ENCODE peak calls at places on chromosome X, in ten cellular contexts. Q is BE2C, F is bronchial epithelial cell, S is dorsolateral prefrontal cortex, R is tibial nerve, L is heart right ventricle, P is fibroblast of lung, A is A549, T is fibroblast of villous mesenchyme, Y is BJ. O is an unnamed sample.

GRCh38 chrX:87873347-87873941 is 355.8 kb downstream of the KLHL4 start:
- DNase-seq in Q (no peak), F (no peak), S (no peak), R (no peak), L (no peak), P (no peak), A (no peak), T (no peak), Y (no peak), O (no peak)

GRCh38 chrX:29947225-29947624 is 268.1 kb upstream of the MAGEB2 start:
- DNase-seq in Q (no peak), F (no peak), S (no peak), R (no peak), L (no peak), P (no peak), A (no peak), T (peak), Y (no peak), O (no peak)

GRCh38 chrX:125627676-125628075 is 308.0 kb downstream of the TEX13C start:
- DNase-seq in Q (no peak), F (no peak), S (no peak), R (no peak), L (no peak), P (no peak), A (no peak), T (no peak), Y (no peak), O (no peak)

GRCh38 chrX:47662144-47662657 is 3.2 kb upstream of the UXT start:
- DNase-seq in Q (no peak), F (peak), S (no peak), R (no peak), L (no peak), P (peak), A (no peak), T (peak), Y (peak), O (peak)

GRCh38 chrX:48468693-48469691 is 1.1 kb downstream of the SLC38A5 start:
- DNase-seq in Q (no peak), F (no peak), S (no peak), R (no peak), L (no peak), P (peak), A (no peak), T (no peak), Y (no peak), O (no peak)

GRCh38 chrX:30806187-30806728 is 82.8 kb downstream of the TAB3 start:
- DNase-seq in Q (no peak), F (peak), S (no peak), R (no peak), L (no peak), P (no peak), A (no peak), T (no peak), Y (no peak), O (no peak)

GRCh38 chrX:41796577-41796976 is 72.6 kb downstream of the GPR82 start:
- DNase-seq in Q (no peak), F (no peak), S (no peak), R (no peak), L (no peak), P (no peak), A (no peak), T (no peak), Y (no peak), O (no peak)

GRCh38 chrX:30521440-30522182 is 56.0 kb downstream of the TASL start:
- DNase-seq in Q (no peak), F (peak), S (no peak), R (no peak), L (no peak), P (peak), A (no peak), T (peak), Y (peak), O (no peak)

DNA sequence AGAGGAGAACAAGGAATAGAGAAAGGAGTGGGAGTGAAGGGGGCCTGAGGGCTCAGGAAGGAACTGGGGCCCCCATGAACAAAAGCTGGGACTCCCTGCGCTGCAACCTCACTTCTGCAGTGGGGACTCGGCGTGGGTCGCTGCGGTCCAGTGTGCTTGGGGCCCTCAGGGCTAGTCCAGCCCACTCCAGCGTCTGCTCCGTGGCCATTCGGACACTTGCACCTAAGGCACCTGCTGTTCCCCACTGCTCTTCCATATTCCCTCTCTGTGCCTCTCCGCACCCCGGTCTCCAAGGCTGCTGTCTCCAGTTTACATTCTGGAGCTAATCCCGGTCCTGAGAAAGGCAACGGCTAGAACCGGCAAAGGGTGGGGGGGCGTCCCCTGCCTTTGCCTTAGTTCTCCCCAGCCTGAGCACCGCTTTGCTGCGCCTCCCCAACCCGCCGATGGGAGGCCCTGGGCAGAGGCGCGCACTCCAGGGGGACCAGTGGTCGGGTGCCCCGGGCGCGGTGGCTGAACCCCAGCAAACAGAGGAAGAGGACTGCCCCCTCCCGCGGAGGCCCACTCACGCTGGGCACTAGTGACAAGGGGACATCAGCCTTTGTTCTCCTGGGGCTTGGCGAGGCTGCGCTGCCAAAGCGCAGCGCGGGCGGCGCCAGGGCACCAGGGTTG is 327.7 kb upstream of the F9 start:
- DNase-seq in Q (no peak), F (no peak), S (no peak), R (no peak), L (no peak), P (no peak), A (no peak), T (no peak), Y (no peak), O (no peak)
- H3K4me3 ChIP-seq in Q (no peak), F (no peak), S (peak), R (no peak), L (no peak), P (no peak), A (no peak), T (no peak), Y (no peak), O (no peak)

DNA sequence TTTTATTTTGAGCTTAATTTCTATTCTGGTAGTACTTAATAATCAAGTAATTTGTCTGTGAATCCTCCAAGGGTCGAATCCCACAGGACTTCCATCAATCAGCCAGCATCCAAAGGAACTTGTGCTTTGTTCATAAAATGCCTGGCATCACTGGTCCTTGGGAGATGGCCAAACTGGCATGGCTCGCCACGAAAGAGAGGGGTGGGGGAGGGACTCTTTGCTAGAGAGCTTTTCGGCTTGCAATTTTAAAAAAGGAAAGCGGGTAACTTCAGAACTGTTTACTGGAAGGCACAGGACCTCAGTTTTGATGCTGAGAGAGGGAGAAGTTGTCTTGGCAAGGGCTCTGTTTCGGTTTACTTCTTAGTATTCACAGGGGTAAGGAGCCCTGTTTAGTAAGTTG is 79.4 kb upstream of the FHL1 start:
- DNase-seq in Q (no peak), F (no peak), S (no peak), R (no peak), L (no peak), P (no peak), A (no peak), T (no peak), Y (no peak), O (no peak)
- TF ChIP-seq CTCF in Q (no peak), F (no peak), S (no peak), R (no peak), L (no peak), P (no peak), A (no peak), T (no peak), Y (no peak), O (no peak)

GRCh38 chrX:145816607-145817298 is 876 bp upstream of the SLITRK2 start:
- DNase-seq in Q (no peak), F (no peak), S (no peak), R (no peak), L (no peak), P (no peak), A (no peak), T (no peak), Y (no peak), O (no peak)

GRCh38 chrX:145820825-145821224 is 3.2 kb downstream of the SLITRK2 start:
- DNase-seq in Q (no peak), F (no peak), S (no peak), R (no peak), L (no peak), P (no peak), A (no peak), T (no peak), Y (no peak), O (no peak)

GRCh38 chrX:145817299-145817665 is 347 bp upstream of the SLITRK2 start:
- DNase-seq in Q (no peak), F (no peak), S (no peak), R (no peak), L (no peak), P (peak), A (no peak), T (no peak), Y (no peak), O (no peak)

GRCh38 chrX:145817666-145818521 is at the start of gene SLITRK2:
- DNase-seq in Q (no peak), F (no peak), S (no peak), R (no peak), L (no peak), P (peak), A (no peak), T (no peak), Y (no peak), O (no peak)

GRCh38 chrX:145818522-145819075 is 970 bp downstream of the SLITRK2 start:
- DNase-seq in Q (no peak), F (no peak), S (no peak), R (no peak), L (no peak), P (peak), A (no peak), T (no peak), Y (no peak), O (no peak)
- H3K4me3 ChIP-seq in Q (no peak), F (no peak), S (peak), R (peak), L (no peak), P (no peak), A (no peak), T (no peak), Y (no peak), O (peak)

GRCh38 chrX:24963823-24964222 is 51.9 kb downstream of the ARX start:
- DNase-seq in Q (no peak), F (peak), S (no peak), R (peak), L (no peak), P (no peak), A (no peak), T (peak), Y (no peak), O (no peak)

GRCh38 chrX:24956828-24957227 is 58.9 kb downstream of the ARX start:
- DNase-seq in Q (peak), F (peak), S (no peak), R (no peak), L (no peak), P (peak), A (no peak), T (peak), Y (no peak), O (no peak)

GRCh38 chrX:24965400-24965799 is 50.4 kb downstream of the ARX start:
- DNase-seq in Q (no peak), F (no peak), S (no peak), R (no peak), L (no peak), P (no peak), A (no peak), T (no peak), Y (no peak), O (no peak)

DNA sequence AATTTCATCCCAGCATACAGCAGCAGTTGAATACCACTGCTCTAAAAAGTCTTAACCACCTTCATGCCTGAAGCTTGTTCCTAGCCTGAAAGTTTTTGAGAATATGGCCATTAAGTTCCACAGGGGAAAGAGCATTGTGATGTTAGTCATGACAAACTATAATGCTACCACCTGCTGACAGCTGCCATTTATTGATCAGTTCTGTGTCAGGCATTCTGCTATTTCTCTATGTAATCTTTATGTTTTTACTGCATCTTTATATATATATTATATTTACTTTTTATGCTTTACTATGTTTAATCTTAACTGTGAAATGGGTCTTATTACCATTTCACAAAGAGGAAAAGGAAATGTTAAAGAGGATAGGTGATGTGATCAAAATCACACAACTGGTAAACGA is 54.0 kb downstream of the ARX start:
- DNase-seq in Q (no peak), F (no peak), S (no peak), R (no peak), L (no peak), P (no peak), A (no peak), T (no peak), Y (no peak), O (no peak)
- TF ChIP-seq CTCF in Q (no peak), F (no peak), S (no peak), R (no peak), L (no peak), P (no peak), A (no peak), T (no peak), Y (no peak), O (no peak)

GRCh38 chrX:53526999-53527398 is 92.8 kb upstream of the HSD17B10 start:
- DNase-seq in Q (no peak), F (no peak), S (no peak), R (no peak), L (no peak), P (no peak), A (no peak), T (no peak), Y (no peak), O (no peak)
- H3K4me3 ChIP-seq in Q (no peak), F (no peak), S (no peak), R (no peak), L (no peak), P (no peak), A (no peak), T (no peak), Y (no peak), O (no peak)